ENCODE peak calls at places on chromosomes 11 and 22, in six cellular contexts. X is CD8-positive, alpha-beta T cell; M is MM.1S; B is naive thymus-derived CD4-positive, alpha-beta T cell; T is adrenal gland; W is thoracic aorta. R is an unnamed sample.

GRCh38 chr11:121503056-121503455 is 50.3 kb upstream of the SORL1-AS1 start:
- DNase-seq in X (no peak), M (no peak), B (no peak), T (no peak), W (no peak), R (no peak)

GRCh38 chr11:16561150-16561549 is 177.3 kb upstream of the C11orf58 start:
- DNase-seq in X (no peak), M (no peak), B (no peak), T (no peak), W (no peak), R (no peak)

GRCh38 chr11:121133046-121133445 is 32.0 kb downstream of the TECTA start:
- DNase-seq in X (no peak), M (no peak), B (no peak), T (no peak), W (no peak), R (no peak)

GRCh38 chr22:30426395-30427353 is 1.1 kb downstream of the MTFP1 start:
- DNase-seq in X (peak; percentile 92), M (peak; percentile 85), B (peak; percentile 81), T (peak; percentile 91), W (peak; percentile 56), R (peak; percentile 87)

GRCh38 chr11:68963779-68964178 is 17.0 kb downstream of the MRGPRD start:
- DNase-seq in X (no peak), M (no peak), B (no peak), T (no peak), W (no peak), R (no peak)

GRCh38 chr11:60485987-60486386 is 6.6 kb upstream of the MS4A12 start:
- DNase-seq in X (no peak), M (peak; percentile 90), B (no peak), T (no peak), W (no peak), R (no peak)

GRCh38 chr11:97815667-97816066 is 1205.1 kb upstream of the CNTN5 start:
- DNase-seq in X (no peak), M (no peak), B (no peak), T (no peak), W (no peak), R (no peak)

GRCh38 chr22:31680764-31681624 is 19.0 kb upstream of the PISD start:
- DNase-seq in X (no peak), M (no peak), B (no peak), T (peak; percentile 52), W (no peak), R (no peak)

GRCh38 chr11:78030429-78031325 is 7.6 kb upstream of the KCTD14 start:
- DNase-seq in X (no peak), M (no peak), B (no peak), T (peak; percentile 81), W (no peak), R (no peak)

GRCh38 chr11:3959015-3959917 is 103.8 kb downstream of the STIM1 start:
- DNase-seq in X (no peak), M (no peak), B (no peak), T (no peak), W (no peak), R (no peak)

DNA sequence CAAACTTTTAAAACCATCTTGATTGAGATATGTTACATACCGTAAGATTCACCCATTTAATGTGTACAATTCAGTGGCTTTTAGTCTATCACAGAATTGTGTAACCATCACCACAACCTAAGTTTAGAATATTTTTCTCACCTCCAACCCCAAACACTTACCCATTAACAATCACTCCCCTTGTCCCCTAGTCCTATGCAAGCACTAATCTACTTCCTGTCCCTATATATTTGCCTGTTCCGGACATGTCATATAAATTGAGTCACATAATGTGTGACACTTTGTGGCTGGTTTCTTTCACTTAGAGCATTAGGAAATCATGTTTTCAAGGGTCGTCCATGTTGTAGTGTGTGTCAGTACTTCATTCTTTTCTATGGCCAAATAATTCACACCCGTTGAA is 38.8 kb downstream of the RASSF10 start:
- DNase-seq in X (no peak), M (no peak), B (no peak), T (no peak), W (no peak), R (no peak)
- H3K4me3 ChIP-seq in X (no peak overlapping the region), M (no peak overlapping the region), B (no peak overlapping the region), T (no peak overlapping the region), W (no peak overlapping the region), R (no peak overlapping the region)

DNA sequence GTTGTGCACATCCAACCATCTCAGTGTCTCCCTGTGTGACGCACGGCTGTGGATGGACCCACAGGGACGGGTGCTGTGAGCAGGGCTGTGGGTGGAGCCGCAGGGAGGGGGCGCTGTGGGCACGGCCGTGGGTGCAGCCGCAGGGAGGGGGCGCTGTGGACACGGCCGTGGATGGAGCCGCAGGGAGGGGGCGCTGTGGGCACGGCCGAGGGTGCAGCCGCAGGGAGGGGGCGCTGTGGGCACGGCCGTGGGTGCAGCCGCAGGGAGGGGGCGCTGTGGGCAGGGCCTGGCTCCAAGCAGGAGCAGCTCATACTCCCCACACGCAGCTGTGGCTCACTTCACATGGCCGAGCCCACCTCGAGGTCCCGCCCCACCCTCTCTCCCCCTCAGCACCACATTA is 6.0 kb upstream of the MAPK11 start:
- DNase-seq in X (peak; percentile 61), M (peak; percentile 95), B (no peak), T (peak; percentile 82), W (no peak), R (no peak)
- H3K36me3 ChIP-seq in X (no peaks in the 10 kb centered on the region), M (no peaks in the 10 kb centered on the region), B (no peaks in the 10 kb centered on the region), T (peaks cover 59% of the 10 kb centered on the region), W (peaks cover 51% of the 10 kb centered on the region), R (peaks cover 55% of the 10 kb centered on the region)

DNA sequence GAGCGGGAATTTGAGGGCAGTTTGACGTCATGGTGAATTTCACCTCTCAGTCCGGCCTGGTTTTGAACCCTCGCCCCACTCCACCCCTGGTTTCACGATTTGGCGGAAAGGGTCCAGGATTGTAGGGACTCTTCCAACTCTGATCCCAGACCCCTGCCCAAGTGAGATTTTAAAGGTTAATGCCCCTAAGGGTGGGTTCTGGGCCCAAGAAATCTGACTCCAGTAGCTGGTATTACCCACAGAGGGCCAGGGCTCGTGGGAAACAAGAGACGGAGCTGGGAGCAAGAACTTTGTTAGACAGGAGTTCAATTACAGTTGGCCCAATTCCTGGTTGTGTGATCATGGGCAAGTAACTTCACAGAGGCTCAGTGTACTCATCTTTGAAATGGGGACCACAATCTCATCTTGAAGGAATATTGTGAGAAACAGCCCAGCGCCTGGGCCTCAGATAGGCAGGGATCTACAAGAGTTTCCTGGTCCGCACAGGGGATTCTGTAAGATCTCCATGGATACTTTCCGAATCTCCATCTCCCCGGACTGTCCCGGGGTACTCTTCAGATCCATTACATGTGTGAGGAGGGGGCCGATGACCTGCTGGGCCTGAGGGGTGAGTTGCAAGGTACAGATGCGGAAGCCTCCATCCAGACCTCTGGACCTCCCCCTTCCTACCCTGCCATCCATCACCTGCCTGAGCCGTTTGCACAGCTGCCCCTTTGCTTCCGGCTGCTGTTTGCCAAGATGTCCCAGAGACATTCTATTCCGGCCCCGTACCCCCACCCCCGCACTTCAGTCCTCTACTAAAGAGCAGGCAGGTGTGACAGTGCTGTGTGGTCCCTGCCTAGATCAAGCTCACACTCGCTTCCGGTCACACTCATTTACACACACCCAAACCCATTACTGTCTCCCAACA is 685 bp upstream of the CALCA start:
- DNase-seq in X (no peak), M (no peak), B (no peak), T (no peak), W (no peak), R (no peak)
- H3K4me3 ChIP-seq in X (peak overlapping the region; percentile 59), M (no peak overlapping the region), B (peak overlapping the region; percentile 47), T (no peak overlapping the region), W (peak overlapping the region; percentile 59), R (peak overlapping the region; percentile 15)

GRCh38 chr11:45870706-45871105 is 14.7 kb upstream of the MAPK8IP1 start:
- DNase-seq in X (no peak), M (no peak), B (no peak), T (no peak), W (no peak), R (no peak)
- H3K36me3 ChIP-seq in X (peaks cover 77% of the 10 kb centered on the region), M (peaks cover 7% of the 10 kb centered on the region), B (peaks cover 32% of the 10 kb centered on the region), T (peaks cover 78% of the 10 kb centered on the region), W (peaks cover 84% of the 10 kb centered on the region), R (no peaks in the 10 kb centered on the region)

GRCh38 chr22:49856766-49857618 is 3.3 kb downstream of the ZBED4 start:
- DNase-seq in X (no peak), M (no peak), B (no peak), T (no peak), W (no peak), R (no peak)

GRCh38 chr22:49856343-49856742 is 2.7 kb downstream of the ZBED4 start:
- DNase-seq in X (no peak), M (no peak), B (no peak), T (peak; percentile 51), W (no peak), R (no peak)

GRCh38 chr22:49852898-49853894 is at the start of gene ZBED4:
- DNase-seq in X (peak; percentile 94), M (peak; percentile 99), B (peak; percentile 100), T (peak; percentile 96), W (peak; percentile 81), R (peak; percentile 82)

GRCh38 chr22:49853981-49854791 is 542 bp downstream of the ZBED4 start:
- DNase-seq in X (peak; percentile 31), M (peak; percentile 29), B (no peak), T (peak; percentile 25), W (no peak), R (no peak)

DNA sequence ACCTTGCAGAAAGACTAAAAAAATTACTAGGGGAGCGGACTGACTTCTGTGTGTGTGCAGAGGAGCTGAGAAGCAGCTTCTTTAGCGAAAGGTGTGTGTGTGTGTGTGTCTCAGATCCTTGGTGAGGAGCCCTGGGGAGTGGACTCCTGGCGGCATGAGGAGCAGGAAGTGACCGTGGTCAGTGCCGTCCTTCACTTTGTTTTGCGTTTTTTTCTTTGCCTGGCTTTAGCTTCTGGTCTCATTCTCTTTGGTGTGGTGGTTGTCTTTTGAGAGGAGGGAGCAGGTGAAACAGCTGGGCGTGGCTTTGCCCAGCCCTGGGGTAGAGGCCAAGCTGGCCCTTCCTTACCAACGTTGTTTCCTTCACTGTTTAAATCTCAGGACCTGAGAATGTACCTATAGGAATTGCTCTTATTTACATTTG is 1.9 kb downstream of the ZBED4 start:
- DNase-seq in X (no peak), M (no peak), B (no peak), T (no peak), W (no peak), R (no peak)
- H3K4me3 ChIP-seq in X (peak overlapping the region; percentile 69), M (no peak overlapping the region), B (peak overlapping the region; percentile 56), T (no peak overlapping the region), W (peak overlapping the region; percentile 87), R (no peak overlapping the region)

DNA sequence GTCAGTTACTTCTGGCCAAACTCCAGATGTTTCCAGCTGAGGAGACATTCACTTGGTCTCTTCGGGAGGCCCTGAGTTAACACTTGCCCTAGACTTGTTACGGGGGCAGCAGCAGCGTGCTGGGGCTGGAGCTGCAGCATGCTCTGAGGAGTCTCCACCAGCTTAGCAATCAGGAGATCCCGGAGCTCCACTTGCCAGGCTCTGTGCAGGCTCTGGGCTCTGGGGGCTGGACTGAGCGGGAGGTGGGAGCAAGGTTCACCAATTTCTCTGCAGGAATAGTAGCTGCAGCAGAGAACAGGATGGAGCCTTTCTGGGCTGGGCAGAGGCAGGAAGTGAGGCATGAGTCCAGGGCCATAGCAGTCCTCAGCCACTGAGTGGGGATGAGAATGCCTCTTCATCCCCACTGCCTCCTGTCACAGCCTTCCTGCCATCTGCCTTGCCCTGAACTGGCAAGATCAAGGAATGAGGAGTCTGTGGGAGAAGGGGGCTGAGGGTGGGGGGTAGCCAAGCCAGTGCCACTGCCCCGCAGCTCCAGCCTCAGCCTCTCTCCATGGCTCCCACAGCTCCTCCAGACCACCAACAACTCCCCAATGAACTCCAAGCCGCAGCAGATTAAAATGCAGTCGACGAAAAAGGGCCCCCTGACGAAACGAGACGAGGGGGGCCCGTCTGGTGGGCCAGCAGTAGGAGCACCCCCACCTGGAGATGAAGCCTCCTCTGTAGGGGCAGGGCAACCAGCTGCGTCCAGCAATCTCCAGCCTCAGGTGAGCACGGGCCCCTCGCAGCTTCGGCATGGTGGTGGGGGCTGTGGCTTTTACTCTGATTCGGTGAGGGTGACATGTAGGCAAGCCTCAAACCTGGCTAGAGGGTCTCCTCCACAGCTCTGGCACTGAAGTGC is 23.4 kb downstream of the GTPBP1 start:
- DNase-seq in X (no peak), M (peak; percentile 4), B (no peak), T (no peak), W (no peak), R (no peak)
- H3K36me3 ChIP-seq in X (peaks cover 52% of the 10 kb centered on the region), M (peaks cover 11% of the 10 kb centered on the region), B (peaks cover 55% of the 10 kb centered on the region), T (peaks cover 81% of the 10 kb centered on the region), W (peaks cover 72% of the 10 kb centered on the region), R (peaks cover 77% of the 10 kb centered on the region)

R was measured in iPS DF 6.9.